ENCODE peak calls at places on chromosome 5, in six cellular contexts. One of them, this sample, is unnamed.

GRCh38 chr5:138953370-138954256 is 78.5 kb upstream of the LRRTM2 start:
- DNase-seq in GM10248: peak; percentile 59
- DNase-seq in occipital lobe: peak; percentile 88
- DNase-seq in WTC11: no peak
- DNase-seq in activated T-cell treated with anti-CD3 and anti-CD28 coated beads for 24 hours: no peak
- DNase-seq in fibroblast of the aortic adventitia: peak; percentile 76
- DNase-seq in this sample: peak; percentile 53

GRCh38 chr5:32753051-32753450 is 41.9 kb downstream of the NPR3 start:
- DNase-seq in GM10248: no peak
- DNase-seq in occipital lobe: no peak
- DNase-seq in WTC11: no peak
- DNase-seq in activated T-cell treated with anti-CD3 and anti-CD28 coated beads for 24 hours: no peak
- DNase-seq in fibroblast of the aortic adventitia: peak; percentile 66
- DNase-seq in this sample: no peak

GRCh38 chr5:393846-394275 is 49.1 kb upstream of the EXOC3 start:
- DNase-seq in GM10248: no peak
- DNase-seq in occipital lobe: no peak
- DNase-seq in WTC11: no peak
- DNase-seq in activated T-cell treated with anti-CD3 and anti-CD28 coated beads for 24 hours: no peak
- DNase-seq in fibroblast of the aortic adventitia: no peak
- DNase-seq in this sample: no peak

GRCh38 chr5:75734913-75735789 is 17.9 kb upstream of the POC5 start:
- DNase-seq in GM10248: peak; percentile 36
- DNase-seq in occipital lobe: peak; percentile 22
- DNase-seq in WTC11: peak; percentile 52
- DNase-seq in activated T-cell treated with anti-CD3 and anti-CD28 coated beads for 24 hours: no peak
- DNase-seq in fibroblast of the aortic adventitia: peak; percentile 14
- DNase-seq in this sample: peak; percentile 30

GRCh38 chr5:38648703-38649291 is 92.4 kb upstream of the LIFR start:
- DNase-seq in GM10248: no peak
- DNase-seq in occipital lobe: no peak
- DNase-seq in WTC11: no peak
- DNase-seq in activated T-cell treated with anti-CD3 and anti-CD28 coated beads for 24 hours: no peak
- DNase-seq in fibroblast of the aortic adventitia: no peak
- DNase-seq in this sample: no peak

GRCh38 chr5:10904862-10905432 is 143.9 kb upstream of the DAP start:
- DNase-seq in GM10248: no peak
- DNase-seq in occipital lobe: no peak
- DNase-seq in WTC11: peak; percentile 23
- DNase-seq in activated T-cell treated with anti-CD3 and anti-CD28 coated beads for 24 hours: no peak
- DNase-seq in fibroblast of the aortic adventitia: no peak
- DNase-seq in this sample: no peak

GRCh38 chr5:181223729-181224389 is 778 bp downstream of the TRIM41 start:
- DNase-seq in GM10248: no peak
- DNase-seq in occipital lobe: no peak
- DNase-seq in WTC11: peak; percentile 84
- DNase-seq in activated T-cell treated with anti-CD3 and anti-CD28 coated beads for 24 hours: no peak
- DNase-seq in fibroblast of the aortic adventitia: no peak
- DNase-seq in this sample: no peak

GRCh38 chr5:156128026-156128425 is 198.9 kb upstream of the SGCD start:
- DNase-seq in GM10248: no peak
- DNase-seq in occipital lobe: no peak
- DNase-seq in WTC11: no peak
- DNase-seq in activated T-cell treated with anti-CD3 and anti-CD28 coated beads for 24 hours: no peak
- DNase-seq in fibroblast of the aortic adventitia: no peak
- DNase-seq in this sample: no peak

GRCh38 chr5:150801117-150801927 is 22.8 kb downstream of the SMIM3 start:
- DNase-seq in GM10248: peak; percentile 41
- DNase-seq in occipital lobe: no peak
- DNase-seq in WTC11: no peak
- DNase-seq in activated T-cell treated with anti-CD3 and anti-CD28 coated beads for 24 hours: no peak
- DNase-seq in fibroblast of the aortic adventitia: peak; percentile 88
- DNase-seq in this sample: peak; percentile 82

GRCh38 chr5:126479810-126480209 is 56.6 kb downstream of the GRAMD2B start:
- DNase-seq in GM10248: no peak
- DNase-seq in occipital lobe: no peak
- DNase-seq in WTC11: no peak
- DNase-seq in activated T-cell treated with anti-CD3 and anti-CD28 coated beads for 24 hours: no peak
- DNase-seq in fibroblast of the aortic adventitia: no peak
- DNase-seq in this sample: no peak

GRCh38 chr5:57215629-57216195 is 41.9 kb downstream of the GPBP1 start:
- DNase-seq in GM10248: no peak
- DNase-seq in occipital lobe: no peak
- DNase-seq in WTC11: no peak
- DNase-seq in activated T-cell treated with anti-CD3 and anti-CD28 coated beads for 24 hours: no peak
- DNase-seq in fibroblast of the aortic adventitia: peak; percentile 49
- DNase-seq in this sample: no peak

GRCh38 chr5:69083412-69083811 is 10.4 kb upstream of the SLC30A5 start:
- DNase-seq in GM10248: no peak
- DNase-seq in occipital lobe: no peak
- DNase-seq in WTC11: peak; percentile 35
- DNase-seq in activated T-cell treated with anti-CD3 and anti-CD28 coated beads for 24 hours: no peak
- DNase-seq in fibroblast of the aortic adventitia: no peak
- DNase-seq in this sample: peak; percentile 46

GRCh38 chr5:50889790-50890189 is 223.4 kb downstream of the PARP8 start:
- DNase-seq in GM10248: no peak
- DNase-seq in occipital lobe: no peak
- DNase-seq in WTC11: no peak
- DNase-seq in activated T-cell treated with anti-CD3 and anti-CD28 coated beads for 24 hours: no peak
- DNase-seq in fibroblast of the aortic adventitia: no peak
- DNase-seq in this sample: no peak

GRCh38 chr5:180382926-180383325 is 29.8 kb upstream of the GFPT2 start:
- DNase-seq in GM10248: no peak
- DNase-seq in occipital lobe: no peak
- DNase-seq in WTC11: no peak
- DNase-seq in activated T-cell treated with anti-CD3 and anti-CD28 coated beads for 24 hours: no peak
- DNase-seq in fibroblast of the aortic adventitia: no peak
- DNase-seq in this sample: no peak

GRCh38 chr5:91219803-91220371 is 163.2 kb downstream of the ARRDC3 start:
- DNase-seq in GM10248: peak; percentile 32
- DNase-seq in occipital lobe: no peak
- DNase-seq in WTC11: no peak
- DNase-seq in activated T-cell treated with anti-CD3 and anti-CD28 coated beads for 24 hours: peak; percentile 16
- DNase-seq in fibroblast of the aortic adventitia: no peak
- DNase-seq in this sample: peak; percentile 48

GRCh38 chr5:74685979-74686631 is 1.1 kb downstream of the HEXB start:
- DNase-seq in GM10248: peak; percentile 57
- DNase-seq in occipital lobe: no peak
- DNase-seq in WTC11: no peak
- DNase-seq in activated T-cell treated with anti-CD3 and anti-CD28 coated beads for 24 hours: no peak
- DNase-seq in fibroblast of the aortic adventitia: peak; percentile 59
- DNase-seq in this sample: peak; percentile 92

GRCh38 chr5:157681048-157681447 is 9.7 kb downstream of the C5orf52 start:
- DNase-seq in GM10248: no peak
- DNase-seq in occipital lobe: no peak
- DNase-seq in WTC11: no peak
- DNase-seq in activated T-cell treated with anti-CD3 and anti-CD28 coated beads for 24 hours: no peak
- DNase-seq in fibroblast of the aortic adventitia: no peak
- DNase-seq in this sample: no peak

GRCh38 chr5:132506094-132506692 is 15.6 kb upstream of the IRF1 start:
- DNase-seq in GM10248: peak; percentile 62
- DNase-seq in occipital lobe: no peak
- DNase-seq in WTC11: no peak
- DNase-seq in activated T-cell treated with anti-CD3 and anti-CD28 coated beads for 24 hours: no peak
- DNase-seq in fibroblast of the aortic adventitia: peak; percentile 97
- DNase-seq in this sample: peak; percentile 49

GRCh38 chr5:135615171-135615570 is 36.4 kb upstream of the CXCL14 start:
- DNase-seq in GM10248: no peak
- DNase-seq in occipital lobe: no peak
- DNase-seq in WTC11: no peak
- DNase-seq in activated T-cell treated with anti-CD3 and anti-CD28 coated beads for 24 hours: no peak
- DNase-seq in fibroblast of the aortic adventitia: no peak
- DNase-seq in this sample: no peak

GRCh38 chr5:31680528-31680927 is 41.6 kb downstream of the PDZD2 start:
- DNase-seq in GM10248: no peak
- DNase-seq in occipital lobe: no peak
- DNase-seq in WTC11: no peak
- DNase-seq in activated T-cell treated with anti-CD3 and anti-CD28 coated beads for 24 hours: no peak
- DNase-seq in fibroblast of the aortic adventitia: no peak
- DNase-seq in this sample: no peak

GRCh38 chr5:64497390-64497789 is 8.4 kb upstream of the RGS7BP start:
- DNase-seq in GM10248: no peak
- DNase-seq in occipital lobe: no peak
- DNase-seq in WTC11: no peak
- DNase-seq in activated T-cell treated with anti-CD3 and anti-CD28 coated beads for 24 hours: no peak
- DNase-seq in fibroblast of the aortic adventitia: peak; percentile 5
- DNase-seq in this sample: no peak

GRCh38 chr5:168651654-168652053 is 72.5 kb upstream of the PANK3 start:
- DNase-seq in GM10248: no peak
- DNase-seq in occipital lobe: no peak
- DNase-seq in WTC11: no peak
- DNase-seq in activated T-cell treated with anti-CD3 and anti-CD28 coated beads for 24 hours: no peak
- DNase-seq in fibroblast of the aortic adventitia: peak; percentile 88
- DNase-seq in this sample: no peak

GRCh38 chr5:73344835-73345234 is 103.7 kb downstream of the FOXD1 start:
- DNase-seq in GM10248: no peak
- DNase-seq in occipital lobe: no peak
- DNase-seq in WTC11: no peak
- DNase-seq in activated T-cell treated with anti-CD3 and anti-CD28 coated beads for 24 hours: no peak
- DNase-seq in fibroblast of the aortic adventitia: no peak
- DNase-seq in this sample: no peak

GRCh38 chr5:142843029-142843905 is 73.1 kb downstream of the ARHGAP26 start:
- DNase-seq in GM10248: no peak
- DNase-seq in occipital lobe: no peak
- DNase-seq in WTC11: no peak
- DNase-seq in activated T-cell treated with anti-CD3 and anti-CD28 coated beads for 24 hours: no peak
- DNase-seq in fibroblast of the aortic adventitia: peak; percentile 51
- DNase-seq in this sample: no peak

GRCh38 chr5:142486020-142486419 is 161.2 kb upstream of the SPRY4 start:
- DNase-seq in GM10248: no peak
- DNase-seq in occipital lobe: no peak
- DNase-seq in WTC11: no peak
- DNase-seq in activated T-cell treated with anti-CD3 and anti-CD28 coated beads for 24 hours: no peak
- DNase-seq in fibroblast of the aortic adventitia: no peak
- DNase-seq in this sample: no peak

GRCh38 chr5:68350176-68350575 is 134.6 kb downstream of the PIK3R1 start:
- DNase-seq in GM10248: no peak
- DNase-seq in occipital lobe: no peak
- DNase-seq in WTC11: no peak
- DNase-seq in activated T-cell treated with anti-CD3 and anti-CD28 coated beads for 24 hours: no peak
- DNase-seq in fibroblast of the aortic adventitia: no peak
- DNase-seq in this sample: no peak

GRCh38 chr5:151739395-151739794 is 19.0 kb downstream of the ATOX1 start:
- DNase-seq in GM10248: no peak
- DNase-seq in occipital lobe: no peak
- DNase-seq in WTC11: peak; percentile 18
- DNase-seq in activated T-cell treated with anti-CD3 and anti-CD28 coated beads for 24 hours: no peak
- DNase-seq in fibroblast of the aortic adventitia: no peak
- DNase-seq in this sample: no peak

GRCh38 chr5:113447651-113448050 is 12.9 kb upstream of the TSSK1B start:
- DNase-seq in GM10248: no peak
- DNase-seq in occipital lobe: no peak
- DNase-seq in WTC11: no peak
- DNase-seq in activated T-cell treated with anti-CD3 and anti-CD28 coated beads for 24 hours: no peak
- DNase-seq in fibroblast of the aortic adventitia: no peak
- DNase-seq in this sample: peak; percentile 5

GRCh38 chr5:1761453-1761755 is 38.2 kb downstream of the MRPL36 start:
- DNase-seq in GM10248: no peak
- DNase-seq in occipital lobe: no peak
- DNase-seq in WTC11: no peak
- DNase-seq in activated T-cell treated with anti-CD3 and anti-CD28 coated beads for 24 hours: no peak
- DNase-seq in fibroblast of the aortic adventitia: no peak
- DNase-seq in this sample: no peak

GRCh38 chr5:91140657-91141056 is 242.5 kb downstream of the ARRDC3 start:
- DNase-seq in GM10248: no peak
- DNase-seq in occipital lobe: no peak
- DNase-seq in WTC11: no peak
- DNase-seq in activated T-cell treated with anti-CD3 and anti-CD28 coated beads for 24 hours: no peak
- DNase-seq in fibroblast of the aortic adventitia: no peak
- DNase-seq in this sample: no peak

GRCh38 chr5:170097934-170098333 is 7.8 kb upstream of the FOXI1 start:
- DNase-seq in GM10248: no peak
- DNase-seq in occipital lobe: no peak
- DNase-seq in WTC11: no peak
- DNase-seq in activated T-cell treated with anti-CD3 and anti-CD28 coated beads for 24 hours: no peak
- DNase-seq in fibroblast of the aortic adventitia: no peak
- DNase-seq in this sample: peak; percentile 71

GRCh38 chr5:157900644-157901043 is 41.7 kb upstream of the CLINT1 start:
- DNase-seq in GM10248: no peak
- DNase-seq in occipital lobe: no peak
- DNase-seq in WTC11: no peak
- DNase-seq in activated T-cell treated with anti-CD3 and anti-CD28 coated beads for 24 hours: no peak
- DNase-seq in fibroblast of the aortic adventitia: no peak
- DNase-seq in this sample: no peak

GRCh38 chr5:56610093-56610698 is 205.2 kb upstream of the MAP3K1 start:
- DNase-seq in GM10248: no peak
- DNase-seq in occipital lobe: no peak
- DNase-seq in WTC11: no peak
- DNase-seq in activated T-cell treated with anti-CD3 and anti-CD28 coated beads for 24 hours: no peak
- DNase-seq in fibroblast of the aortic adventitia: no peak
- DNase-seq in this sample: no peak

GRCh38 chr5:172868924-172869565 is 35.0 kb downstream of the ERGIC1 start:
- DNase-seq in GM10248: no peak
- DNase-seq in occipital lobe: peak; percentile 83
- DNase-seq in WTC11: no peak
- DNase-seq in activated T-cell treated with anti-CD3 and anti-CD28 coated beads for 24 hours: no peak
- DNase-seq in fibroblast of the aortic adventitia: peak; percentile 93
- DNase-seq in this sample: no peak

GRCh38 chr5:8508196-8508595 is 639.2 kb downstream of the MTRR start:
- DNase-seq in GM10248: no peak
- DNase-seq in occipital lobe: no peak
- DNase-seq in WTC11: no peak
- DNase-seq in activated T-cell treated with anti-CD3 and anti-CD28 coated beads for 24 hours: no peak
- DNase-seq in fibroblast of the aortic adventitia: no peak
- DNase-seq in this sample: no peak

GRCh38 chr5:24633705-24634325 is 11.0 kb downstream of the CDH10 start:
- DNase-seq in GM10248: peak; percentile 8
- DNase-seq in occipital lobe: no peak
- DNase-seq in WTC11: no peak
- DNase-seq in activated T-cell treated with anti-CD3 and anti-CD28 coated beads for 24 hours: no peak
- DNase-seq in fibroblast of the aortic adventitia: peak; percentile 38
- DNase-seq in this sample: peak; percentile 43

GRCh38 chr5:140145818-140146522 is 20.2 kb downstream of the IGIP start:
- DNase-seq in GM10248: peak; percentile 76
- DNase-seq in occipital lobe: peak; percentile 47
- DNase-seq in WTC11: peak; percentile 71
- DNase-seq in activated T-cell treated with anti-CD3 and anti-CD28 coated beads for 24 hours: peak; percentile 19
- DNase-seq in fibroblast of the aortic adventitia: peak; percentile 59
- DNase-seq in this sample: peak; percentile 76

GRCh38 chr5:73303139-73304079 is 130.4 kb downstream of the TMEM174 start:
- DNase-seq in GM10248: no peak
- DNase-seq in occipital lobe: no peak
- DNase-seq in WTC11: peak; percentile 76
- DNase-seq in activated T-cell treated with anti-CD3 and anti-CD28 coated beads for 24 hours: no peak
- DNase-seq in fibroblast of the aortic adventitia: no peak
- DNase-seq in this sample: no peak